ENCODE peak calls at places on chromosomes 6 and 20, in four cellular contexts. H is HL-60, U is heart left ventricle, I is HepG2. K is an unnamed sample.

GRCh38 chr6:11430036-11430435 is 107.5 kb upstream of the TMEM170B start:
- DNase-seq in H (no peak), U (no peak), I (no peak), K (no peak)

GRCh38 chr6:7156666-7157278 is 49.0 kb downstream of the RREB1 start:
- DNase-seq in H (no peak), U (no peak), I (no peak), K (no peak)

GRCh38 chr6:157264701-157265100 is 58.6 kb downstream of the TMEM242 start:
- DNase-seq in H (no peak), U (no peak), I (no peak), K (no peak)

GRCh38 chr6:3226422-3227362 is 761 bp downstream of the TUBB2B start:
- DNase-seq in H (peak; percentile 62), U (peak; percentile 34), I (no peak), K (peak; percentile 91)

GRCh38 chr6:130365166-130366010 is 429 bp upstream of the TMEM200A start:
- DNase-seq in H (peak; percentile 6), U (peak; percentile 24), I (peak; percentile 40), K (peak; percentile 92)

GRCh38 chr6:166693880-166694279 is 66.8 kb upstream of the RPS6KA2 start:
- DNase-seq in H (no peak), U (no peak), I (no peak), K (no peak)

GRCh38 chr6:165301372-165302246 is 7.8 kb downstream of the C6orf118 start:
- DNase-seq in H (no peak), U (no peak), I (no peak), K (no peak)

GRCh38 chr6:69865126-69865525 is 1.2 kb upstream of the COL19A1 start:
- DNase-seq in H (no peak), U (no peak), I (no peak), K (no peak)

GRCh38 chr6:113809818-113810217 is 47.3 kb upstream of the MARCKS start:
- DNase-seq in H (peak; percentile 55), U (no peak), I (no peak), K (no peak)

GRCh38 chr6:9292975-9293374 is 857.6 kb upstream of the SLC35B3 start:
- DNase-seq in H (no peak), U (no peak), I (no peak), K (no peak)

GRCh38 chr6:127462391-127462790 is 3.2 kb upstream of the KIAA0408 start:
- DNase-seq in H (no peak), U (no peak), I (no peak), K (no peak)

GRCh38 chr6:23180504-23181293 is 611.3 kb downstream of the HDGFL1 start:
- DNase-seq in H (no peak), U (peak; percentile 85), I (no peak), K (peak; percentile 56)

GRCh38 chr6:151349651-151350270 is 41.6 kb downstream of the ZBTB2 start:
- DNase-seq in H (no peak), U (no peak), I (no peak), K (no peak)

GRCh38 chr6:107666084-107666981 is 157.8 kb downstream of the SCML4 start:
- DNase-seq in H (no peak), U (no peak), I (peak; percentile 94), K (no peak)

GRCh38 chr20:12699374-12700228 is 309.2 kb upstream of the SPTLC3 start:
- DNase-seq in H (no peak), U (no peak), I (no peak), K (no peak)

GRCh38 chr6:166769648-166770047 is 142.6 kb upstream of the RPS6KA2 start:
- DNase-seq in H (no peak), U (no peak), I (no peak), K (no peak)

GRCh38 chr20:36439731-36440072 is 101.6 kb upstream of the MYL9 start:
- DNase-seq in H (no peak), U (no peak), I (no peak), K (no peak)

GRCh38 chr6:89567635-89568390 is 70.7 kb downstream of the LYRM2 start:
- DNase-seq in H (no peak), U (no peak), I (peak; percentile 79), K (no peak)

GRCh38 chr6:25652007-25652515 is at the start of gene SCGN:
- DNase-seq in H (peak; percentile 5), U (peak; percentile 69), I (peak; percentile 55), K (peak; percentile 88)

GRCh38 chr6:12483712-12484111 is 193.6 kb downstream of the EDN1 start:
- DNase-seq in H (no peak), U (no peak), I (no peak), K (no peak)

GRCh38 chr20:57526067-57526884 is 1.3 kb upstream of the CTCFL start:
- DNase-seq in H (no peak), U (no peak), I (peak; percentile 50), K (peak; percentile 28)

GRCh38 chr6:27867051-27867940 is 44.9 kb downstream of the OR2B2 start:
- DNase-seq in H (peak; percentile 86), U (peak; percentile 70), I (peak; percentile 58), K (peak; percentile 84)

K was measured in neural progenitor cell.